ENCODE peak calls at places on chromosomes 6 and 20, in nine cellular contexts. V is heart right ventricle, T is SW 1271, R is Peyer's patch, J is bronchial epithelial cell, M is NCI-H1092, U is NCI-H1105, K is AG20443, L is prostate gland. X is an unnamed sample.

GRCh38 chr20:43982886-43983285 is 68.2 kb downstream of the TOX2 start:
- DNase-seq in U (no peak), T (no peak), K (no peak), R (no peak), M (no peak), L (no peak), J (no peak), V (no peak), X (no peak)

GRCh38 chr6:43368517-43369160 is 808 bp downstream of the ZNF318 start:
- DNase-seq in J (peak), R (no peak), V (peak), L (peak), M (peak), U (no peak), T (no peak), K (peak), X (peak)

GRCh38 chr6:5525209-5525608 is 263.9 kb downstream of the FARS2 start:
- DNase-seq in L (no peak), V (no peak), T (no peak), K (peak), U (no peak), R (no peak), M (no peak), J (peak), X (peak)

GRCh38 chr6:89242574-89243330 is 25.6 kb upstream of the GABRR1 start:
- DNase-seq in T (peak), J (peak), U (peak), K (peak), L (peak), V (no peak), M (peak), R (no peak), X (peak)

GRCh38 chr20:40880063-40880715 is 148.4 kb upstream of the TOP1 start:
- DNase-seq in U (no peak), R (no peak), L (no peak), V (no peak), M (no peak), K (no peak), T (no peak), J (peak), X (no peak)

GRCh38 chr6:143187173-143187908 is 126.7 kb downstream of the AIG1 start:
- DNase-seq in K (peak), V (no peak), T (no peak), U (no peak), R (no peak), L (no peak), J (peak), M (no peak), X (peak)

GRCh38 chr20:6767166-6767535 is 335 bp upstream of the BMP2 start:
- DNase-seq in R (no peak), U (no peak), K (no peak), V (no peak), J (no peak), T (no peak), M (no peak), L (no peak), X (no peak)

GRCh38 chr6:45967363-45967762 is 48.3 kb downstream of the CLIC5 start:
- DNase-seq in M (no peak), V (no peak), J (no peak), L (no peak), K (no peak), R (no peak), T (no peak), U (no peak), X (no peak)

GRCh38 chr6:18501313-18502013 is 114.3 kb downstream of the RNF144B start:
- DNase-seq in R (no peak), U (no peak), K (peak), J (peak), L (no peak), V (peak), M (no peak), T (no peak), X (peak)

GRCh38 chr6:146289816-146290588 is 253.6 kb upstream of the RAB32 start:
- DNase-seq in J (peak), U (no peak), K (peak), V (no peak), M (no peak), L (no peak), T (peak), R (no peak), X (peak)

GRCh38 chr20:47019106-47019824 is 124.6 kb downstream of the EYA2 start:
- DNase-seq in V (no peak), K (peak), R (no peak), L (peak), M (no peak), T (no peak), J (no peak), U (no peak), X (no peak)

X was measured in Daoy.